ENCODE peak calls at places on chromosome 16, in seven cellular contexts. K is fibroblast of lung, P is A549, W is HL-60, U is fibroblast of villous mesenchyme, O is progenitor cell of endocrine pancreas, Z is GM12864. D is an unnamed sample.

GRCh38 chr16:2002406-2003230 is 7.0 kb downstream of the ZNF598 start:
- DNase-seq in W (no peak), K (no peak), U (no peak), Z (no peak), P (no peak), O (no peak), D (no peak)

GRCh38 chr16:47565454-47565853 is 104.3 kb downstream of the PHKB start:
- DNase-seq in Z (peak; percentile 24), K (peak; percentile 67), P (peak; percentile 10), O (no peak), W (peak; percentile 95), U (peak; percentile 71), D (peak; percentile 81)

GRCh38 chr16:83771306-83771942 is 36.4 kb upstream of the HSBP1 start:
- DNase-seq in O (no peak), Z (no peak), K (no peak), P (no peak), W (no peak), U (no peak), D (no peak)

GRCh38 chr16:19517424-19518089 is 4.3 kb downstream of the GDE1 start:
- DNase-seq in K (peak; percentile 42), U (peak; percentile 79), O (no peak), W (no peak), Z (no peak), P (peak; percentile 35), D (no peak)

GRCh38 chr16:17228048-17228707 is 242.6 kb downstream of the XYLT1 start:
- DNase-seq in O (no peak), Z (no peak), K (peak; percentile 31), W (no peak), P (peak; percentile 5), U (no peak), D (no peak)

GRCh38 chr16:53775821-53776431 is 72.0 kb downstream of the FTO start:
- DNase-seq in O (no peak), U (peak; percentile 95), K (peak; percentile 97), W (peak; percentile 69), P (peak; percentile 88), Z (no peak), D (no peak)

GRCh38 chr16:52498640-52499039 is 48.3 kb downstream of the TOX3 start:
- DNase-seq in W (no peak), Z (no peak), U (no peak), P (no peak), K (peak; percentile 18), O (no peak), D (no peak)

GRCh38 chr16:60755907-60756306 is 1280.3 kb downstream of the CDH8 start:
- DNase-seq in Z (no peak), P (peak; percentile 3), K (peak; percentile 9), O (no peak), W (no peak), U (no peak), D (no peak)

GRCh38 chr16:10013364-10013763 is 168.9 kb downstream of the GRIN2A start:
- DNase-seq in Z (no peak), P (no peak), O (no peak), W (no peak), U (no peak), K (no peak), D (no peak)

GRCh38 chr16:4376820-4377572 is 5.3 kb downstream of the VASN start:
- DNase-seq in K (no peak), P (no peak), O (no peak), U (no peak), W (no peak), Z (no peak), D (no peak)

GRCh38 chr16:83692224-83692623 is 115.6 kb upstream of the HSBP1 start:
- DNase-seq in O (no peak), U (no peak), P (no peak), K (no peak), Z (no peak), W (no peak), D (no peak)

GRCh38 chr16:3187798-3188674 is at the start of gene OR1F1:
- DNase-seq in P (peak; percentile 95), O (no peak), U (peak; percentile 36), K (peak; percentile 77), W (no peak), Z (no peak), D (no peak)

GRCh38 chr16:72787519-72788268 is 260.2 kb downstream of the ZFHX3 start:
- DNase-seq in W (peak; percentile 94), O (peak; percentile 43), Z (peak; percentile 37), K (peak; percentile 90), U (peak; percentile 86), P (no peak), D (peak; percentile 94)

GRCh38 chr16:85586360-85587145 is 26.6 kb upstream of the GSE1 start:
- DNase-seq in Z (no peak), U (no peak), O (no peak), K (peak; percentile 39), W (no peak), P (no peak), D (no peak)

GRCh38 chr16:81195907-81196534 is 42.5 kb upstream of the BCO1 start:
- DNase-seq in K (no peak), O (no peak), Z (no peak), W (no peak), U (no peak), P (no peak), D (no peak)

GRCh38 chr16:81201267-81201666 is 37.2 kb upstream of the BCO1 start:
- DNase-seq in K (no peak), O (no peak), P (no peak), W (no peak), Z (no peak), U (no peak), D (no peak)

GRCh38 chr16:81198635-81199034 is 39.9 kb upstream of the BCO1 start:
- DNase-seq in P (peak; percentile 40), U (peak; percentile 47), K (no peak), O (no peak), W (no peak), Z (no peak), D (no peak)
- TF ChIP-seq CTCF in P (no peak), U (peak; percentile 52), K (peak; percentile 27), O (no peak), W (no peak), Z (peak; percentile 14), D (no peak)

GRCh38 chr16:65062736-65063583 is 58.9 kb downstream of the CDH11 start:
- DNase-seq in O (no peak), K (no peak), W (no peak), P (no peak), U (peak; percentile 51), Z (no peak), D (no peak)
- TF ChIP-seq CTCF in O (no peak), K (no peak), W (no peak), P (no peak), U (peak; percentile 13), Z (no peak), D (no peak)

GRCh38 chr16:25493136-25493811 is 198.5 kb upstream of the HS3ST4 start:
- DNase-seq in K (peak; percentile 25), O (no peak), W (no peak), U (no peak), P (no peak), Z (no peak), D (no peak)
- TF ChIP-seq CTCF in K (no peak), O (no peak), W (no peak), U (no peak), P (no peak), Z (no peak), D (no peak)

DNA sequence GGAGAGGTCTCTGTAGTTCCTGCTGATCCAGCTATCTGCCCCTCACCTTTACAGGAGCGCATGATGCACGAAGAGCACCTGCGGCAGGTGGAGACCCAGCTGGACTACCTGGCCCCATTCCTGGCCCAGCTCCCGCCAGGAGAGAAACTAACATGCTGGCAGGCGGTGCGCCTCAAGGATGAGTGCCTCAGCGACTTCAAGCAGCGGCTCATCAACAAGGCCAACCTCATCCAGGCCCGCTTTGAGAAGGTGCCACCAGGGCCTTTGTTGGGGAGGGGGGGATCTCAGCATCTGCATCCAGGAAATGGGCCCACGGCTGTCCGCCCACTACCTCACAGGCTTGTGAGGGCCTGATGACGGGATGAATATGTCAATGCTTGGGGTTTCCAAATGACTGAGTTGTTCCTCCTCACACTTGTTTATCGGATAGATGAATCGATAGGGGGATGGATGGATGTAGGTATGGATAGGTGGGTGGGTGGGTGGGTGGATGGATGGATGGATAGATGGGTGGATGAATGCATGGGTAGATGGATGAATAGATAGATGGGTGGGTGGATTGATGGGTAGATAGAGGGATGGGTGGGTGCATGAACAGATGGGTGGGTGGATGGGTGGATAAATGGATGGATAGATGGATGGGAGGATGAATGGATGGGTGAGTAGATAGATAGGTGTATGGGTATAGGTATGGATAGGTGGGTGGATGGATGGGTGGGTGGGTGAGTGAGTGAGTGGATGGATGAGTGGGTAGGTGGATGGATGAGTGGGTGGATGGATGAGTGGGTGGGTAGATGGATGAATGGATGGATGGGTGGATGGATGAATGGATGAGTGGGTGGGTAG is 7.0 kb upstream of the KATNB1 start:
- DNase-seq in P (no peak), U (no peak), O (no peak), K (no peak), W (no peak), Z (no peak), D (no peak)
- TF ChIP-seq CTCF in P (no peak), U (no peak), O (no peak), K (no peak), W (no peak), Z (no peak), D (no peak)

GRCh38 chr16:56357291-56357764 is 68.0 kb downstream of the AMFR start:
- DNase-seq in U (no peak), Z (no peak), K (peak; percentile 81), O (no peak), P (no peak), W (no peak), D (peak; percentile 33)

GRCh38 chr16:56357765-56358322 is 67.5 kb downstream of the AMFR start:
- DNase-seq in O (no peak), K (no peak), Z (no peak), U (no peak), P (no peak), W (peak; percentile 46), D (peak; percentile 30)

GRCh38 chr16:56355786-56356275 is 69.5 kb downstream of the AMFR start:
- DNase-seq in Z (no peak), U (no peak), W (no peak), K (no peak), O (no peak), P (no peak), D (peak; percentile 38)

GRCh38 chr16:56355221-56355620 is 70.1 kb downstream of the AMFR start:
- DNase-seq in P (no peak), K (no peak), Z (no peak), U (no peak), O (no peak), W (no peak), D (no peak)

GRCh38 chr16:56356276-56357241 is 68.8 kb downstream of the AMFR start:
- DNase-seq in U (peak; percentile 85), W (peak; percentile 73), Z (peak; percentile 53), P (peak; percentile 85), K (peak; percentile 84), O (peak; percentile 69), D (peak; percentile 60)
- TF ChIP-seq CTCF in U (peak; percentile 85), W (peak; percentile 83), Z (peak; percentile 86), P (peak; percentile 80), K (peak; percentile 86), O (peak; percentile 91), D (peak; percentile 80)